ENCODE peak calls at places on chromosome 20, in five cellular contexts. U, D, B, O and W are unnamed samples.

GRCh38 chr20:48398506-48399449 is 429.0 kb downstream of the PREX1 start:
- DNase-seq in U (no peak), D (no peak), O (no peak), B (no peak), W (no peak)

GRCh38 chr20:14820771-14821170 is 483.4 kb upstream of the FLRT3 start:
- DNase-seq in B (no peak), D (no peak), O (no peak), U (no peak), W (no peak)

GRCh38 chr20:12925214-12925755 is 83.5 kb upstream of the SPTLC3 start:
- DNase-seq in D (peak), O (no peak), U (peak), B (no peak), W (peak)

GRCh38 chr20:46232575-46232974 is 75.7 kb downstream of the CDH22 start:
- DNase-seq in O (no peak), D (no peak), B (no peak), U (no peak), W (no peak)

GRCh38 chr20:47142782-47143170 is 213.7 kb downstream of the ZMYND8 start:
- DNase-seq in B (no peak), U (no peak), O (no peak), D (no peak), W (no peak)

GRCh38 chr20:35226775-35227681 is 538 bp downstream of the MMP24 start:
- DNase-seq in D (peak), U (peak), O (peak), B (no peak), W (peak)

GRCh38 chr20:22833851-22834250 is 201.3 kb upstream of the SSTR4 start:
- DNase-seq in B (no peak), O (no peak), D (no peak), U (no peak), W (no peak)

GRCh38 chr20:52905235-52905634 is 66.9 kb upstream of the TSHZ2 start:
- DNase-seq in B (no peak), O (no peak), D (no peak), U (no peak), W (no peak)

GRCh38 chr20:22490287-22491187 is 93.8 kb downstream of the FOXA2 start:
- DNase-seq in O (peak), D (peak), U (peak), B (no peak), W (peak)

GRCh38 chr20:14401479-14402138 is 64.2 kb upstream of the FLRT3 start:
- DNase-seq in D (no peak), U (no peak), O (no peak), B (no peak), W (no peak)

GRCh38 chr20:32909896-32910571 is 51.3 kb downstream of the EFCAB8 start:
- DNase-seq in O (no peak), B (no peak), U (no peak), D (no peak), W (no peak)

GRCh38 chr20:6828794-6829423 is 61.4 kb downstream of the BMP2 start:
- DNase-seq in O (peak), B (peak), D (peak), U (peak), W (peak)

GRCh38 chr20:11035211-11035610 is 361.4 kb upstream of the JAG1 start:
- DNase-seq in B (no peak), O (no peak), U (no peak), D (no peak), W (no peak)
- TF ChIP-seq POLR2A in B (no peak), O (no peak), U (no peak), D (no peak), W (no peak)

GRCh38 chr20:62533591-62534495 is 58.0 kb upstream of the GATA5 start:
- DNase-seq in B (no peak), O (no peak), D (no peak), U (no peak), W (no peak)
- TF ChIP-seq POLR2A in B (no peak), O (no peak), D (no peak), U (no peak), W (no peak)

GRCh38 chr20:49910340-49910706 is 5.0 kb downstream of the SPATA2 start:
- DNase-seq in D (no peak), B (no peak), O (no peak), U (no peak), W (no peak)

GRCh38 chr20:49908258-49908565 is 7.1 kb downstream of the SPATA2 start:
- DNase-seq in D (no peak), U (no peak), O (no peak), B (no peak), W (no peak)

GRCh38 chr20:49906615-49907154 is 8.6 kb downstream of the SPATA2 start:
- DNase-seq in B (no peak), O (no peak), D (no peak), U (no peak), W (no peak)

GRCh38 chr20:49907405-49908257 is 7.7 kb downstream of the SPATA2 start:
- DNase-seq in B (no peak), O (no peak), U (no peak), D (no peak), W (no peak)

DNA sequence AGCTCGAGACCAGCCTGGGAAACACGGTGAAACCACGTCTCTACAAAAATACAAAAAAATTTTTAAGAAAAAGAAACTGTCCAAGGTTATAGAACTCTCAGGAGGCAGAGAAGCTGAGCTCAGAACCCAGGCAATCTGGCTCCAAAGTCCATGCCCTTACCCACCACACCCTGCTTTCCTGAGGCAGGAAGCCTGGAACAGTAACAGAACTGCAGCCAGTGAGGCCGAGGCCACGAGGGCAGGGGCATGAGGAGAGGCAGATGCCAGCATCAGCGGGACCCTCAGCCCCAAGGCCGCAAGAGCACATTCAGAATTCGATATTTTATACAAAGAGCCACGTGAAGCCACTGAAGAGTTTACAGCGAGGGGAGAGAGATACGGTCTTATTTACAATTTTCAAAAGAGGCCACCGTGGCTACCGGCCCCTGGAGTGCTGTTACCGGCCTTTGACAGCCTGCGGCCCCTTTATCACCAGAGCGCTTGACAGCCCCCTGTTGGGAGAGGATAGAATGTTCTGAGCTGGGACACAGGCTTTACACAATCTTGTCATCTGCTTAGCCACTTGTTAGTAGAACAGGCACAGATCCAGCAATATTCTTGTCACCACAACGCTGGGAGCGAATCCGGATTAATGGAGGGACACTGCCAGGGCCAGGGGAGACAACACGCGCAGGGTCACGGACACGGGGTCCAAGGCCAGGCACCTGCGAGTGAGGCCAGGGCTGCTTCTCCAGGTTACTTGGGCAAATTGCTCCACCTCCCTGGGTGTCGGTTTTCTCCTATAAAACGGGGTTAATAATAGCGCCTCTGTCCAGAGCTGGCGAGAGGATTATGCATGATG is 5.6 kb downstream of the SPATA2 start:
- DNase-seq in U (peak), B (no peak), D (no peak), O (peak), W (no peak)
- TF ChIP-seq POLR2A in U (no peak), B (no peak), D (no peak), O (peak), W (no peak)

DNA sequence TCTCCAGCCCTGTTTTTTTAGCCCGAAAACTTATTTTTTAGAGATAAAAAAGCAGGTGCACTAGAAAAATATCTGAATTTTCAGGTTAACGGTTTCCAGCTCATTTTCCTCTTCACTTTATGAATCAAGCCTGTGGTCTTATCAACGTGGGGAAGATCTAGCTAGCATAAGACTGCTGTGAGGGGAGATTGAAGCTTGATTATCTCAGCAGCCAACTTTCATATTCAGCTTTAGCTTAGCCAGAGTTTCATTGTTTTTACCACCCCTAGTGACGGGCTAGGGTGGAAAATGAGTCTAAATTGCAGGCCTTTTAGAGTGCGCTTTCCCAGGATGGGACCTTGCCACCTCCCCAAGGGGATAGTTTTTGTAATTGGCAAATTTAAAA is 11.9 kb upstream of the RBM38 start:
- DNase-seq in U (no peak), B (no peak), D (no peak), O (no peak), W (no peak)
- TF ChIP-seq POLR2A in U (no peak), B (no peak), D (no peak), O (no peak), W (no peak)

GRCh38 chr20:25274891-25275812 is 27.3 kb downstream of the PYGB start:
- DNase-seq in U (peak), D (no peak), O (peak), B (peak), W (peak)

GRCh38 chr20:25277051-25277801 is 29.3 kb downstream of the PYGB start:
- DNase-seq in O (peak), U (peak), B (peak), D (no peak), W (peak)

GRCh38 chr20:25276533-25277050 is 28.7 kb downstream of the PYGB start:
- DNase-seq in B (peak), U (peak), D (no peak), O (peak), W (peak)

GRCh38 chr20:25274481-25274880 is 26.6 kb downstream of the PYGB start:
- DNase-seq in U (peak), B (peak), D (no peak), O (peak), W (peak)

DNA sequence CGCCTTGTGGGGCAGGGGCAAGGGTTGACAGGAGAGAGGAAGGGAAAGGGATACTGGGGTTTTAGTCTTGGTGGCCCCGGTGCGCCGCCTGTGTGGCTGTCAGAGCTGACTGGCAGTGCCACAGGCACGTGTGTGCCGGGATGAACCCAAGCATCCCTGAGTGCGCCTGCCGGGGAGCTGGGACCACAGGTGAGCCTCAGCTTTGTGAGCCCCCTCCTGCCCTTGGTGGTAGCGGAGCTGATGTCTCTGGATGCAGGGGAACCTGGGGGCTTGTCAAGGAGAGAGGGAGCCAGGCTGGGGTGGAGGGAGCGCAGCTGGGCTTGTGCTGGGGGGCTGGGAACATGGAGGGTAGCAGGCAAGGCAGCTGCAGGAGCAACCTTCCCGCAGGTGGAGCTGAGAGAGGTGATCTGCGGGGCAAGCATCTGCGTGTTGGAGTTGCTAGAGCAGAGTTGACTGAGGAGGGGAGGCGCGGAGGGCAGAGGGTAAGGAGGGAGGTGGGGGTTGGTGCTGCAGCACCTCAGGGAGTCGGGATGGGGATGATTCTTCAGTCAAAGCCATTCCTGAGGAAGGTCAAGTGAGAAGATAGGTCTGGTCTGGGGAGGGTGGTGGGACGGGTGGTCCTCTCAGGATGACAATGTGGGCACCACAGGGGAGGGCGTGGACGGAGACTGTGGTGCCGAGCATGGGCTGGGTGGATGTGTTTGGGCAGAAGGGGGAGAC is 28.1 kb downstream of the PYGB start:
- DNase-seq in O (peak), B (peak), U (peak), D (no peak), W (peak)
- TF ChIP-seq POLR2A in O (no peak), B (no peak), U (no peak), D (no peak), W (no peak)